ENCODE peak calls at places on chromosomes 2 and 18, in four cellular contexts. C is IMR-90, D is A549, V is GM12878. N is an unnamed sample.

GRCh38 chr18:26383454-26384270 is 157.4 kb downstream of the TAF4B start:
- DNase-seq in C (peak), D (peak), V (peak), N (peak)

GRCh38 chr2:86011449-86011941 is 94.2 kb downstream of the POLR1A start:
- DNase-seq in V (no peak), C (no peak), D (no peak), N (no peak)

GRCh38 chr2:209984291-209984690 is 18.1 kb upstream of the RPE start:
- DNase-seq in D (no peak), C (no peak), V (no peak), N (no peak)

GRCh38 chr2:196987654-196988364 is 61.3 kb upstream of the PGAP1 start:
- DNase-seq in C (peak), V (peak), D (peak), N (no peak)

GRCh38 chr18:30748541-30748940 is 294.0 kb downstream of the DSC3 start:
- DNase-seq in C (no peak), V (no peak), D (no peak), N (no peak)

GRCh38 chr2:224574423-224575084 is 10.6 kb downstream of the CUL3 start:
- DNase-seq in V (no peak), D (no peak), C (no peak), N (no peak)

GRCh38 chr2:8575011-8575750 is 106.7 kb upstream of the ID2 start:
- DNase-seq in V (no peak), D (no peak), C (peak), N (no peak)

GRCh38 chr2:96511851-96512250 is 6.7 kb upstream of the NEURL3 start:
- DNase-seq in D (no peak), V (no peak), C (no peak), N (no peak)

GRCh38 chr18:2302628-2303516 is 268.4 kb downstream of the METTL4 start:
- DNase-seq in D (peak), V (no peak), C (no peak), N (peak)

GRCh38 chr2:11417946-11418585 is 47.9 kb downstream of the E2F6 start:
- DNase-seq in C (no peak), D (peak), V (no peak), N (peak)

GRCh38 chr2:162184796-162185195 is 32.7 kb upstream of the GCG start:
- DNase-seq in V (no peak), D (no peak), C (no peak), N (no peak)

GRCh38 chr18:50473896-50474295 is 86.0 kb upstream of the MAPK4 start:
- DNase-seq in C (no peak), V (no peak), D (no peak), N (no peak)

GRCh38 chr2:145012214-145012670 is 492.3 kb upstream of the ZEB2 start:
- DNase-seq in V (no peak), D (peak), C (peak), N (no peak)

GRCh38 chr2:1940660-1941059 is 196.3 kb upstream of the PXDN start:
- DNase-seq in C (no peak), V (no peak), D (no peak), N (no peak)

GRCh38 chr2:238947920-238948710 is 100.2 kb downstream of the TWIST2 start:
- DNase-seq in V (no peak), C (peak), D (peak), N (no peak)

GRCh38 chr2:235724964-235725603 is 231.2 kb downstream of the AGAP1 start:
- DNase-seq in V (no peak), C (no peak), D (no peak), N (no peak)

GRCh38 chr2:168849610-168850009 is 40.6 kb downstream of the SPC25 start:
- DNase-seq in D (peak), C (peak), V (no peak), N (peak)

GRCh38 chr2:200168641-200169265 is 137.7 kb upstream of the SPATS2L start:
- DNase-seq in D (no peak), V (no peak), C (no peak), N (no peak)

GRCh38 chr18:38611036-38611964 is 1045.7 kb upstream of the CELF4 start:
- DNase-seq in V (peak), D (no peak), C (no peak), N (no peak)

GRCh38 chr2:64795024-64795592 is 141.4 kb upstream of the SERTAD2 start:
- DNase-seq in C (no peak), D (no peak), V (no peak), N (no peak)

DNA sequence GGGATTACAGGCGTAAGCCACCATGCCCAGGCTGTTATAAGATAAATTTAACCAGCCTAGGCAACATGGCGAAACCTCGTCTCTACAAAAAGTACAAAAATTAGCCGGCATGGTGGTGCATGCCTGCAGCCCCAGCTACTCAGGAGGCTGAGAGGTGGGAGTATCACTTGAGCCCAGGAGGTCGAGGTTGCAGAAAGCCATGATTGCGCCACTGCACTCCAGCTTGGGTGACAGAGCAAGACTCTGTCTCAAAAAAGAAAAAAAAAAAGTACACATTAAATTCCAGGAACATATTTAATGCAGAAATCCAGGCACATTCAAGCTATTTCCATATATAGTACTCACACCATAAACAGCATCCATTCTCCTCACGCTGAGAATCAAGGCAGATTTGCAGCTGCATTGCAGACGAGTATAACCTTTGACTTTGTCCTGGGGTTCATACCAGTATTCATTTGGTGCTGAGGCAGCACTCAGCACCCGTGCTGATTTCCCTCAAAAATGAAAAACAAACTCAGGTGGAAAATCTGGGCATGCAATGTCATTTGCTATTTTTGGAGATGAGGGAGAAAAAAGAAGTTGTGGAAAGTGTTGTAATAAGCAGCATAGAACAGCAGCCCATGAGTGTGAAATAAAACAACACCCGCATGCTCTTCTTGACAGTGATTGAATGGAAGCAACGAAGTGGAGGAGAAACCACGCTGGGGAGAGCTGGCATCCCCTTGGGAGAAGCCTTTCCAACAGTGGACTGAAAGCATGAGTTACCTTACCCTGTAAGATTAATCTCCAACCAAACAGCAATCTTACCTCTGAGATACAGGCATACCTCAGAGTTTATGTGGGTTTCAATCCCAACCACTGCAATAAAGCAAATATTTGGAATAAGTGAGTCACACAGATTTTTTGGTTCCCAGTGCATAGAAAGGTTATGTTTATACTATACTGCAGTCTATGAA is 46.8 kb upstream of the ANXA4 start:
- DNase-seq in D (peak), V (no peak), C (peak), N (no peak)
- TF ChIP-seq ELK1 in D (no peak), V (no peak), C (no peak), N (no peak)

DNA sequence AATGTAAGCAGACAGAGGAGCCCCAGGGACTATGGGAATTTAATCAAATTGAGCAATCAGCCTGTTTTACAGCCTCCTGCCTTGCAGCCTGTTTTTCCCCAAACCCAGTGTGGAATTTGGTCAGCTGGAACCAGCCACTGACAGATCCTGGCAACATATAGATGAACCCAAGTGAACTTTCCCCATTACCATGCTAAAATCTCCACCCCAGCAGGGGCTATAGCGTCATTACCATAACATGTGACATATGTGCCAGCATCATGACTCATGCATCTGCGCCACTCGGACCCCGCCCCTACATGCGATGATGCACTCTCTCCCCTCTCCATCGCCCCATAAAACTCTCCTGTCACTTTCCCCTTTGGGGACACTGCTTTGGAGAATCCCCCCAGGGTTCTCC is 17.2 kb upstream of the FEZ2 start:
- DNase-seq in D (no peak), C (peak), V (no peak), N (peak)
- TF ChIP-seq ELK1 in D (no peak), C (no peak), V (no peak), N (no peak)

GRCh38 chr2:55364189-55365055 is 55.2 kb downstream of the CCDC88A start:
- DNase-seq in D (peak), C (peak), V (no peak), N (no peak)
- TF ChIP-seq ELK1 in D (no peak), C (no peak), V (no peak), N (no peak)

DNA sequence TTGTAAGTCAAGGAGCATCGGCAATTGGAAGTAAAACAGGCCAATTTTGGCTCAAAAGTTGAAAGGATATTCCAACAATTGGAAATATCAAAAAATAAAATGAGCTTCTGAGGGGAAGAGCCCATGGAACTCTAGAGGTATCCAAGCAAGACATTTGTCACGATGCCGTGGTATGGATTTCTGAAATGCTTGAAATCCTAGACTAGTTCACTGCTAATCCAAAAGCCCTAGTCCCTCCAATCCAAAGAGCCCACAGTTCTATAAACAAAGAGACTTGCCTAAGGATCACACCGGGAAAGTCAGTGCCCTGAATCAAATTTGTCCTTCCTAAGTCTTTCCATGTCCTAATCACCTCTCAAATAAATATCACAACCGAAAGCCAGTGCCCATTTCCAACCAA is 85.1 kb downstream of the CLHC1 start:
- DNase-seq in C (no peak), V (no peak), D (no peak), N (no peak)
- TF ChIP-seq ELK1 in C (no peak), V (no peak), D (no peak), N (no peak)

DNA sequence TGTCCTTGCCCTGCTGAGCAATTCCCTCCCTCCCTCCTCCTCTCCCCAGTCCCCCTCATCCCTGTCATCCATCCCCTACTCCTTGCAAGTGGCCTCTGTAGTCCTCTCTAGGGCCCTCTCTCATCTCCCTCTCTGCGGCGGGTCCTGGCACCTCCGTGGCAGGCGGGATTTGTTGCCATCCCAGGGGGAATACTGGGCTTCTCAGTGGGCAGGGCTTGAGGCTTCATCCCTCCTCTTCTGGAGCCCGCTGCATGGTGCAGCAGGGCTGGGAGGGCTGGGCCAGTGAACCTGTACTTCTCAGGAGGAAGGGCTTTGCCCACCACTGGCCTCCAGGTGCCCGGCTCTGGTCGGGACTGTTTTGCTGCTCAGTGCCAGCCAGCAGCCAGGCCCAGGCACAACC is 216.2 kb downstream of the TFCP2L1 start:
- DNase-seq in V (no peak), C (no peak), D (no peak), N (no peak)
- TF ChIP-seq ELK1 in V (no peak), C (no peak), D (no peak), N (no peak)

DNA sequence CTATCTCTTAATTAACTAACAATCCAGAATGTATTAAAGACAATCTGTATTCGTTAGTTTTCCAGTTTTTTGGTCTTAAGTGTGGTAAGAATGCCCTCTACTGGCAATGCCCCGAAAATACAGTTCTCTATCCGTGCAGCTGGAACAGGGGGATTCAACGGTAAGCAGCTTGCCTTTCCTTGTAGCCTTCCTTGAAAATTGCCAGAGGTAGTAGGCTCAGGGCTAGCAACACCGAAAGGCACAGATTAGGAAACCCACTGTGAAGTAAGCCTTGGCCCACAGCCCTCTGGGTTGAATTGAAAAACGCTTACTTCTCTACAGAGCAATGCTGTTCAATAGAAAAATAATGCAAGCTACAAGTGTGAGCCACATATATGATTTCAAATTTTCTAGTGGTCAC is 17.1 kb upstream of the VPS4B start:
- DNase-seq in V (no peak), C (peak), D (peak), N (peak)
- TF ChIP-seq ELK1 in V (no peak), C (no peak), D (no peak), N (no peak)

GRCh38 chr2:138713069-138713496 is 67.1 kb downstream of the NXPH2 start:
- DNase-seq in V (no peak), C (no peak), D (no peak), N (no peak)

GRCh38 chr2:138711812-138712211 is 68.4 kb downstream of the NXPH2 start:
- DNase-seq in V (no peak), C (no peak), D (no peak), N (no peak)

GRCh38 chr2:138713509-138713908 is 66.7 kb downstream of the NXPH2 start:
- DNase-seq in C (no peak), D (no peak), V (no peak), N (no peak)

GRCh38 chr2:138708682-138709241 is 71.4 kb downstream of the NXPH2 start:
- DNase-seq in V (no peak), D (no peak), C (peak), N (no peak)

DNA sequence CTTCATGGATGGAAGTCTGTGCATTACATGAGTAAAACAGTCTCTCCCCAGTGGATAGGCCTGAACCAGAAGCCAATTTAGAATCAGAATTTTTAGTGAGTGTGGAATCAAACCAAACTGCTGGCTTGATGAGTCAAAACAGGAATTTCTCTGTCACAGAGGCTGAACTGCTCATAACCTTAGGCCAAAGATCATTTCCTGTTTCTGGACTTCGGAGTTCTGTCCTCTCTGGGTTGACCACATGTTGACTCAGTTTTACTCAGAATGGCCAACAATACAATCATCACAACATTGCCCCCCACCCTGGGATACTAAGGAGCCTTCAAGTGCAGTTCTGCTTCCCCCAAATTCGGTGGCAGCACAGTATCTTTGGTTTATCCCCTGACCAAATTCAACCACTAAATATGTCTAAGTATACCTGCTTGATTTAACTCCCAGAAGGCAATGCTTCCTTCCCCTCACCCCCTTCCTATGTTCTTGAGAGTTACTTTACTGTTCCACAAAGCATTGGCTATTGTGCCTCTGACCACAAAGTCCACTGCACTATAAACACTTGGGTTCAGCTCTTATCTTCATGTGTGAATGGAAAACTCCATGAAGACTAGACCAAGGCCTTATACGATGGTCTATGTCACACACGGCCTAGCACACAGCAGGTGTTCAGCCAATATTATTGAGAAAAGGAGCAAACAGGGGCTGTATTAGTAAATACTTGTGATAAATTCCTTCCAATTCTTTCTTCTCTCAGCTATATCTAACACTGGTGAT is 67.8 kb downstream of the NXPH2 start:
- DNase-seq in V (peak), D (no peak), C (peak), N (no peak)
- TF ChIP-seq ELK1 in V (no peak), D (no peak), C (no peak), N (no peak)

N was measured in K562.